ENCODE peak calls at places on chromosomes 2 and 18, in six cellular contexts. I is fibroblast of villous mesenchyme, S is mammary epithelial cell, J is GM06990, T is right lobe of liver, B is fibroblast of lung. W is an unnamed sample.

GRCh38 chr18:70931942-70932814 is 643.3 kb downstream of the SOCS6 start:
- DNase-seq in J (no peak), T (no peak), I (peak; percentile 11), B (peak; percentile 19), S (peak; percentile 1), W (no peak)

GRCh38 chr2:36511858-36512630 is 85.9 kb downstream of the FEZ2 start:
- DNase-seq in J (no peak), S (peak; percentile 28), T (no peak), B (peak; percentile 57), I (no peak), W (no peak)

GRCh38 chr18:76657911-76658475 is 163.0 kb upstream of the ZNF516 start:
- DNase-seq in T (no peak), J (no peak), S (no peak), I (no peak), B (no peak), W (no peak)

GRCh38 chr2:166388488-166389070 is 12.8 kb upstream of the SCN9A start:
- DNase-seq in S (no peak), I (no peak), J (no peak), B (no peak), T (no peak), W (no peak)

GRCh38 chr18:30132959-30133358 is 909.6 kb downstream of the DSC3 start:
- DNase-seq in J (no peak), B (peak; percentile 4), T (no peak), I (no peak), S (peak; percentile 50), W (no peak)

GRCh38 chr2:9556121-9556869 is 665 bp upstream of the ADAM17 start:
- DNase-seq in I (peak; percentile 70), J (no peak), B (peak; percentile 33), S (peak; percentile 37), T (no peak), W (no peak)

GRCh38 chr2:212548459-212548815 is 9.8 kb upstream of the ERBB4 start:
- DNase-seq in J (no peak), T (no peak), B (peak; percentile 34), I (peak; percentile 23), S (no peak), W (no peak)

GRCh38 chr2:74384051-74384450 is 3.9 kb upstream of the DCTN1 start:
- DNase-seq in I (peak; percentile 9), S (no peak), B (peak; percentile 64), J (no peak), T (no peak), W (no peak)

GRCh38 chr2:191927319-191927867 is 80.5 kb upstream of the CAVIN2 start:
- DNase-seq in T (no peak), J (no peak), I (peak; percentile 72), S (peak; percentile 69), B (peak; percentile 98), W (no peak)

GRCh38 chr2:136019304-136019703 is 33.9 kb upstream of the DARS1 start:
- DNase-seq in I (no peak), J (peak; percentile 63), B (no peak), S (no peak), T (no peak), W (peak; percentile 30)

GRCh38 chr2:180753809-180754761 is 226.3 kb upstream of the UBE2E3 start:
- DNase-seq in B (peak; percentile 65), I (no peak), J (no peak), T (no peak), S (peak; percentile 75), W (no peak)

GRCh38 chr2:126725580-126725979 is 69.6 kb downstream of the GYPC start:
- DNase-seq in S (no peak), J (no peak), B (no peak), I (no peak), T (no peak), W (no peak)

GRCh38 chr2:44942304-44943030 is 965 bp downstream of the SIX3 start:
- DNase-seq in J (no peak), T (no peak), B (no peak), S (no peak), I (no peak), W (no peak)
- H3K4me3 ChIP-seq in J (no peak overlapping the region), T (no peak overlapping the region), B (no peak overlapping the region), S (no peak overlapping the region), I (no peak overlapping the region), W (no peak overlapping the region)

DNA sequence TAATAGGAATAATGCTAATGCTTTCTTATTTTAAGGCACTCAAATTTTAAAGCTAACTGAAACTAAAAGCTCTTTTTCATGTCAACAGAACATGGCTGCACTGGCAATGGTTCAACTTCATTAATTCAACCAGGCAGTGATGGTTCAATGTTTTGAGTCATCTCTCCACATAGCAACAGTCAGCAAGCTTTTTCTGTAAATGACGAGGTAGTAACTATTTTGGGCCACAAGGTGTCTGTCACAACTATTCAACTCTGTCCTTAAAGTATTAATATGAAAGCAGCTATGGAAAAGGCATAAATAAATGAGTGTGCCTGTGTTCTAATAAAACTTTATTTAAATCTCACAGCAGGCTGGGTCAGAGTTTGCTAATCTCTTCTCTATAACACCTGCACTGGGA is 1425.6 kb upstream of the PIK3C3 start:
- DNase-seq in I (no peak), B (peak; percentile 35), J (no peak), S (peak; percentile 49), T (no peak), W (no peak)
- TF ChIP-seq CTCF in I (no peak), B (peak; percentile 17), J (no peak), S (peak; percentile 42), T (no peak), W (no peak)

GRCh38 chr18:61605376-61606067 is 272.3 kb downstream of the CDH20 start:
- DNase-seq in B (no peak), J (no peak), I (no peak), T (no peak), S (no peak), W (no peak)
- H3K4me3 ChIP-seq in B (peak overlapping the region; percentile 59), J (no peak overlapping the region), I (peak overlapping the region; percentile 50), T (no peak overlapping the region), S (peak overlapping the region; percentile 71), W (no peak overlapping the region)

GRCh38 chr18:3794537-3795348 is 344.8 kb downstream of the TGIF1 start:
- DNase-seq in I (peak; percentile 91), B (peak; percentile 98), S (peak; percentile 95), T (no peak), J (peak; percentile 20), W (no peak)
- TF ChIP-seq CTCF in I (no peak), B (no peak), S (no peak), T (no peak), J (no peak), W (no peak)

GRCh38 chr2:39000552-39000951 is 110.9 kb downstream of the ARHGEF33 start:
- DNase-seq in T (no peak), J (no peak), I (no peak), B (no peak), S (no peak), W (no peak)

GRCh38 chr2:38991899-38992298 is 102.2 kb downstream of the ARHGEF33 start:
- DNase-seq in J (no peak), I (no peak), S (no peak), B (no peak), T (no peak), W (no peak)

DNA sequence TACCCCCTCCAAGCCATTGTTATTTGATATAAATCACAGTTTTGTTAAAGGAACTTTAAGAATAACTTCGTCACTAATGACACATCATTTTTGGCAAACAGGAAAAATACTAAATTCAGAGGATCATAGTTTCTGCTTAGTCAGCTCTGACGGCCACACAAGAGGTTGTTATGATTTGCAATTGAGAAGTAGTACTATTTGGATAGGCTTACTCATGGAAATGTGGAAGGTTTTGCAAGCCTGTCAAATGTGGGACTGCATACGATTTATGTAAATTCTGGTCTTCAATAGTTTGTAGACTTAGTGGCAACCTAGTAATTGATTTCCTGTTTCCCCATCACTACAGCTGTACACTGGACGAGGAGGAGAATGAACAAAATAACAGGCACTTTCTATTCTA is 108.1 kb downstream of the ARHGEF33 start:
- DNase-seq in I (peak; percentile 94), T (no peak), J (no peak), S (peak; percentile 64), B (peak; percentile 92), W (no peak)
- H3K4me3 ChIP-seq in I (no peak overlapping the region), T (no peak overlapping the region), J (no peak overlapping the region), S (no peak overlapping the region), B (no peak overlapping the region), W (no peak overlapping the region)

W was measured in GM12864.